ENCODE peak calls at places on chromosomes 16 and 17, in four cellular contexts. R is K562, V is H1, W is HepG2. H is an unnamed sample.

GRCh38 chr17:27319536-27320221 is 25.8 kb downstream of the WSB1 start:
- DNase-seq in R (no peak), V (no peak), W (no peak), H (no peak)

GRCh38 chr17:79230576-79230975 is 156.0 kb downstream of the ENGASE start:
- DNase-seq in R (no peak), V (no peak), W (no peak), H (no peak)

GRCh38 chr16:56944954-56945839 is 13.3 kb downstream of the HERPUD1 start:
- DNase-seq in R (no peak), V (no peak), W (no peak), H (no peak)

GRCh38 chr17:12422632-12423031 is 243.1 kb upstream of the MYOCD start:
- DNase-seq in R (no peak), V (no peak), W (no peak), H (no peak)

GRCh38 chr17:34637548-34638525 is 58.5 kb downstream of the TMEM132E start:
- DNase-seq in R (peak), V (peak), W (peak), H (peak)

GRCh38 chr16:54236761-54237160 is 49.8 kb downstream of the IRX3 start:
- DNase-seq in R (no peak), V (no peak), W (no peak), H (no peak)

GRCh38 chr16:19874816-19875546 is 9.7 kb downstream of the GPRC5B start:
- DNase-seq in R (no peak), V (no peak), W (no peak), H (no peak)

GRCh38 chr17:62692721-62693431 is 65.4 kb downstream of the MRC2 start:
- DNase-seq in R (peak), V (no peak), W (peak), H (no peak)

GRCh38 chr16:54193656-54194007 is 93.0 kb downstream of the IRX3 start:
- DNase-seq in R (peak), V (peak), W (peak), H (peak)

GRCh38 chr17:66578781-66579489 is 256.0 kb upstream of the CACNG5 start:
- DNase-seq in R (no peak), V (no peak), W (no peak), H (no peak)

GRCh38 chr17:59783221-59784016 is 76.0 kb downstream of the VMP1 start:
- DNase-seq in R (peak), V (no peak), W (no peak), H (peak)

GRCh38 chr17:78044280-78044835 is 84.2 kb downstream of the TMC6 start:
- DNase-seq in R (no peak), V (no peak), W (no peak), H (peak)

DNA sequence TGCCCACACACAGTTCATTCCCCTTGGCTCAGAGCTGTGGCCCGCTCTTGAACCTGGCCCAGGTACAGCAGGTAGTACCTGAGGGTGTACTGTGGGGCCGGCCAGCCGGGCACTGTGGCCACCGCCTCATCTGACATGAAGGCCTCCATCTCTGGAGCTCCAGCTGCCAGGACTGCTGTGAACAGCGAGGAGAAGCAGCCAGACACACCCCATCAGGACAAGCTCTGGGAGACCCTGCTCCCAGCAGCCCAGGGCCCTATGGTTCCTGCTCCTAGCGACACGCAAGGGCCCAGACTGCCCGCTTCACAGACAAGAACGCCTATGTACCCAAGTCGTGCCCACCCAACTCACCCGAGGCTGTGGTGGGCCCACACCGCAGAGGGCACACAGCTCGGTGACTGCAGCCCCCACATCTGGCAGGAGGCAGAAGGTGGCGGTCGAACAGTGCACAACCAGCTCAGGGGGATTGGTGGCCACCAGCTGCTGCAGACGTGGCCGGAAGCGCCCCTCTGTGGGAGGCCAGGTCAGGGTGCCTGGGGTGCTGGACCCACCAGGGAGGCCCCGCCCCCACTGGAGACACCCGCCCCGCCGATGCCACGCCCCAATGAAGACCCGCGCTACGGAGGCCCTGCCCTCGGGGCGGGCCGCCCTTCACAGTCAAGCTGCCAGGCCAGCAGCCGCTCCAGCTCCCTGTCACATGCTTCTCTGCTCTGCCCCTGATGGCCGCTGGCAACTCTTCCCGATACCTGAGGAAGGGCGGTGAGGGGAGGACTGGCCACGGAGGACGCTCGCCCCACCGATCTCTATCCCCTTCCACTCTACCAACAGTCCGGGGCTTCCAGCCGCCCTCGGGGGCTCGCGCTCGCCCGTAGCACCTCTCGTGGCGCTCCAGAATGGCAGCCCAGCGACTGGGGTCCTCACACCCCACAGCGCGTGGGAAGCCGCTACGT is 1.1 kb upstream of the STUB1 start:
- DNase-seq in R (peak), V (no peak), W (peak), H (no peak)
- TF ChIP-seq FOSL1 in R (no peak), V (no peak), W (no peak), H (no peak)

DNA sequence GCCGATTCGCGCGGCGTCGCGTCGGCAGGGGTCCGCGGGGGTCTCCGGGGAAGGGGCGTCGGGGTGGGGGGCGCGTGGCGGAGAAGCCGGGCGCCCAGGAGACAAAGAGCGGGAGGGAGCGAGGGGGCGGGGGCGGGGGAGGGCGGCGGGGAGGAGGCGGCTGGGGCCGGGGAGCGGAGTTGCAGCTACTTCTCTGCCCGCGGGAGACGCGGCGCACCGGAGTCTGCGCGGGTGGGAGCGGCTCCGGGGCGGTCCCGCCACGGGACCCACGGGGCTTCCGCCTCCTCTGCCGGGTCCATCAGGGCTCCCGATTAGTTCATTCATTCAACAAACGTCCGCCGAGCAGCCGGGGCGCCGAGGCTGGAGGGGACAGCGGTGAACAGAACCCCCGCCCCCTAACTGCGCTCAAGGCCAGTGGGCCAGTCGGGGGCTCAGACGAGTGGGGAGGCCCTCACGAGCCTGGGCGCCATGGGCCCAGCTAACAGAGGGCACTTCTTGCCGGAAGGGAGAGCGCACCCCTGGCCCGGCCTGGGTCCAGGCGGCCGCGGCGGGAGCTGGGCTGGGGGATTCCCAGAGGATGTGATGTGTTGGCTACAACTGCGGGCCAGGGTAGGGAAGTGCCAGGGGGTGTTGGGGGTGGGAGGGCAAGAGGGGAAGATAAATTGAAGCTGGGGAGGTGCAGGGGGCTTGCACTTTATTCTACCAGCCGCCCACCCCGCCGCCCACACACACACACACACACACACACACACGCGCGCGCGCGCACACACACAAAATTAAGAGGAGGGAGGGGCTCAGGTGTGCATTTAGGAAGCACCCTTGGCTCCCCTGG is at the start of gene SAMD14:
- DNase-seq in R (peak), V (no peak), W (no peak), H (no peak)
- TF ChIP-seq EZH2 in R (no peak), V (no peak), W (no peak), H (no peak)

DNA sequence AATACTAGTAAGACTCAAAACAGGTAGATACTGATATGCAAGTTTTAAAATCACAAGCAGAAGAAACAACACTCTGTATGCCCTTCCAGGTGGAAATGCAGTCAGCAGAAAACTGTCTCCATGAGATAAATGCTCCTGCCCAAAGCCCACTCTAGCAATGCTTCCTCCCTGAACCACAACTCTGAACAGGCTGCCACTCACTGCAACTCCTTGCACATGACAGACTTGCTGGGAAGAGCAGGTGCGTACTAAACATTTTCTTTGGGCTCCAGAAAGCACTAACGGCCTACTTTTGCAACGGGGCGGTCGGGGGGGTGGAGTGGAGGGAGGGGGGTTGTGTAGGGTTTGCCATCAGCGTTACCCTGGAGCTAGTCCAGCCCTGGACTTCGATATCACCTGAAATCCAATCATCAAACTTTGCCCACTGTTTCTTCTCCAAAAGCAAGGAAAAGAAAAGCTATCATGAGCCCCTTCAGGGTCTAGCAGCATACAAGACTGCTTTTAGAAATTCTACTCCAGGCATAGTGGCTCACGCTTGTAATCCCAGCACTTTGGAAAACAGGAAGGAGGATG is 46.1 kb downstream of the ANKRD11 start:
- DNase-seq in R (no peak), V (no peak), W (no peak), H (no peak)
- TF ChIP-seq MAX in R (no peak), V (no peak), W (no peak), H (no peak)

DNA sequence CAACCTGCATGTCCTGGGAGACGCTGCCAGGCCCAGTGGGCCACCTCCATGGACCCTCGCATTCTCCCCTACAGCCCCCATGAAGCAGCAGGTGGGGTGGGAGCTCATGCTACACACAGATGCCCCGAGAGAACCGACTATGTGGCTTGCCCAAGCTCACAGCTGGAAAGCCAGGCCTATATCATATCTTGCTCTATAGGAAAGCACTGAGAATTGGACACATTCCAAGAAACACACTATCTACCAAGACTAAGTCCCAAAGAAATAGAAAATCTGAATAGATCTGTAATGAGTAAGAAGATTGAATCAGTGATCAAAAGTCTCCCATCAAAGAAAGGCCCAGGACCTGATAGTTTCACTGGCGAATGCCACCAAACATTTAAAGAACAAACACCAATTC is 7.3 kb upstream of the AATK start:
- DNase-seq in R (no peak), V (no peak), W (no peak), H (no peak)
- TF ChIP-seq FOSL1 in R (no peak), V (no peak), W (no peak), H (no peak)

GRCh38 chr17:18953231-18953728 is 1.3 kb downstream of the SLC5A10 start:
- DNase-seq in R (no peak), V (no peak), W (no peak), H (no peak)
- TF ChIP-seq EZH2 in R (no peak), V (no peak), W (no peak), H (no peak)

GRCh38 chr16:3623642-3624041 is 12.2 kb upstream of the SLX4 start:
- DNase-seq in R (no peak), V (no peak), W (no peak), H (no peak)
- TF ChIP-seq MAX in R (no peak), V (no peak), W (no peak), H (no peak)